ENCODE peak calls at places on chromosome X, in eight cellular contexts. B, D, P, C, F, E, H and U are unnamed samples.

GRCh38 chrX:111181883-111182400 is 86.0 kb downstream of the PAK3 start:
- DNase-seq in D (no peak), F (no peak), H (no peak), P (no peak), C (no peak), E (no peak), B (no peak), U (no peak)

GRCh38 chrX:47327902-47328301 is 42.5 kb upstream of the ZNF157 start:
- DNase-seq in E (no peak), F (no peak), P (no peak), D (no peak), B (no peak), C (no peak), H (no peak), U (no peak)

GRCh38 chrX:19772759-19773623 is 114.4 kb downstream of the SH3KBP1 start:
- DNase-seq in E (no peak), P (no peak), D (no peak), C (no peak), F (no peak), B (no peak), H (no peak), U (peak)

GRCh38 chrX:119488749-119489148 is 20.5 kb downstream of the SLC25A5 start:
- DNase-seq in D (no peak), F (peak), H (peak), P (peak), B (peak), E (no peak), C (peak), U (peak)

GRCh38 chrX:128846385-128846784 is 676.9 kb downstream of the SMARCA1 start:
- DNase-seq in H (no peak), D (no peak), P (no peak), C (no peak), E (no peak), B (no peak), F (no peak), U (no peak)

GRCh38 chrX:7024850-7025249 is 122.7 kb upstream of the STS start:
- DNase-seq in C (no peak), E (no peak), D (no peak), H (no peak), P (no peak), F (no peak), B (no peak), U (no peak)

GRCh38 chrX:28586291-28586690 is 955 bp upstream of the IL1RAPL1 start:
- DNase-seq in E (no peak), P (no peak), H (peak), B (no peak), C (no peak), F (no peak), D (no peak), U (no peak)

GRCh38 chrX:150599226-150599625 is 30.8 kb downstream of the MTM1 start:
- DNase-seq in B (no peak), C (no peak), D (peak), H (no peak), E (no peak), P (no peak), F (no peak), U (no peak)

GRCh38 chrX:49071877-49072711 is 1.7 kb downstream of the PRAF2 start:
- DNase-seq in E (no peak), H (peak), C (peak), P (no peak), D (no peak), F (no peak), B (no peak), U (no peak)

GRCh38 chrX:38108364-38108763 is 102.0 kb downstream of the SYTL5 start:
- DNase-seq in C (peak), H (peak), F (no peak), E (no peak), P (no peak), D (no peak), B (no peak), U (no peak)

GRCh38 chrX:110992611-110993010 is 103.4 kb upstream of the PAK3 start:
- DNase-seq in F (peak), C (peak), H (peak), B (no peak), E (no peak), P (peak), D (peak), U (peak)

GRCh38 chrX:124415115-124415798 is 68.9 kb downstream of the SH2D1A start:
- DNase-seq in H (no peak), P (no peak), C (no peak), B (no peak), E (no peak), F (no peak), D (no peak), U (no peak)

GRCh38 chrX:101619336-101619735 is 1.5 kb upstream of the ARMCX6 start:
- DNase-seq in E (no peak), B (no peak), P (peak), D (no peak), C (no peak), H (no peak), F (no peak), U (no peak)

GRCh38 chrX:18424482-18425198 is 768 bp upstream of the CDKL5 start:
- DNase-seq in H (peak), C (peak), B (peak), P (no peak), F (peak), E (no peak), D (peak), U (peak)

GRCh38 chrX:154372612-154373022 is 1.8 kb downstream of the FLNA start:
- DNase-seq in F (peak), B (no peak), D (peak), P (no peak), E (no peak), C (peak), H (no peak), U (peak)

GRCh38 chrX:148624951-148625350 is 124.5 kb downstream of the AFF2 start:
- DNase-seq in F (no peak), D (no peak), H (no peak), B (no peak), E (no peak), C (no peak), P (no peak), U (no peak)

GRCh38 chrX:1874899-1875298 is 260.0 kb downstream of the ASMT start:
- DNase-seq in D (no peak), C (no peak), F (no peak), B (no peak), H (no peak), P (no peak), E (no peak), U (no peak)

GRCh38 chrX:130167040-130167439 is 1.4 kb upstream of the AIFM1 start:
- DNase-seq in E (no peak), F (no peak), B (no peak), C (no peak), D (no peak), H (no peak), P (no peak), U (no peak)

GRCh38 chrX:19616959-19617358 is 101.7 kb upstream of the MAP3K15 start:
- DNase-seq in C (no peak), F (no peak), B (no peak), E (no peak), P (no peak), H (peak), D (no peak), U (no peak)

GRCh38 chrX:115330498-115331138 is 41.1 kb downstream of the LUZP4 start:
- DNase-seq in F (peak), H (peak), C (peak), B (peak), E (no peak), P (peak), D (peak), U (peak)

GRCh38 chrX:22952011-22952410 is 47.7 kb upstream of the DDX53 start:
- DNase-seq in E (no peak), D (no peak), B (no peak), C (no peak), H (peak), F (no peak), P (peak), U (no peak)

GRCh38 chrX:9464435-9465371 is at the start of gene TBL1X:
- DNase-seq in C (peak), D (peak), E (no peak), F (peak), H (peak), B (peak), P (no peak), U (peak)

GRCh38 chrX:110316351-110317078 is 1.4 kb downstream of the AMMECR1 start:
- DNase-seq in B (no peak), C (no peak), P (peak), D (no peak), H (peak), F (no peak), E (no peak), U (peak)

GRCh38 chrX:130079824-130080406 is 30.4 kb downstream of the ELF4 start:
- DNase-seq in D (peak), C (peak), P (peak), H (peak), E (no peak), F (peak), B (no peak), U (peak)

GRCh38 chrX:119685225-119686066 is 7.5 kb downstream of the SEPTIN6 start:
- DNase-seq in F (peak), B (peak), D (no peak), H (no peak), C (no peak), E (no peak), P (no peak), U (peak)

GRCh38 chrX:151702021-151702714 is 6.9 kb downstream of the PRRG3 start:
- DNase-seq in C (no peak), P (no peak), B (no peak), D (no peak), E (no peak), F (no peak), H (no peak), U (no peak)

GRCh38 chrX:7362111-7362510 is 214.2 kb upstream of the PUDP start:
- DNase-seq in D (no peak), H (no peak), B (no peak), C (no peak), P (no peak), E (no peak), F (no peak), U (no peak)

GRCh38 chrX:111151764-111152163 is 55.8 kb downstream of the PAK3 start:
- DNase-seq in E (no peak), B (no peak), C (no peak), D (no peak), P (no peak), F (no peak), H (no peak), U (no peak)

GRCh38 chrX:131614241-131614640 is 70.4 kb downstream of the OR13H1 start:
- DNase-seq in H (no peak), D (no peak), C (no peak), E (no peak), B (no peak), P (no peak), F (no peak), U (no peak)

GRCh38 chrX:21985332-21985777 is 44.8 kb downstream of the SMS start:
- DNase-seq in D (peak), B (peak), H (peak), E (no peak), C (peak), P (peak), F (peak), U (peak)

GRCh38 chrX:154021131-154021611 is 1.5 kb upstream of the IRAK1 start:
- DNase-seq in D (no peak), F (no peak), B (no peak), C (no peak), P (no peak), E (no peak), H (peak), U (peak)

GRCh38 chrX:68697465-68698125 is 50.1 kb downstream of the STARD8 start:
- DNase-seq in E (no peak), D (no peak), F (no peak), H (no peak), P (no peak), C (no peak), B (no peak), U (no peak)

GRCh38 chrX:19889582-19890342 is 2.4 kb upstream of the SH3KBP1 start:
- DNase-seq in E (no peak), P (peak), F (peak), C (no peak), B (no peak), D (peak), H (peak), U (peak)

GRCh38 chrX:150984164-150984824 is 1.2 kb downstream of the HMGB3 start:
- DNase-seq in C (no peak), H (no peak), B (peak), D (no peak), P (no peak), E (no peak), F (no peak), U (peak)

DNA sequence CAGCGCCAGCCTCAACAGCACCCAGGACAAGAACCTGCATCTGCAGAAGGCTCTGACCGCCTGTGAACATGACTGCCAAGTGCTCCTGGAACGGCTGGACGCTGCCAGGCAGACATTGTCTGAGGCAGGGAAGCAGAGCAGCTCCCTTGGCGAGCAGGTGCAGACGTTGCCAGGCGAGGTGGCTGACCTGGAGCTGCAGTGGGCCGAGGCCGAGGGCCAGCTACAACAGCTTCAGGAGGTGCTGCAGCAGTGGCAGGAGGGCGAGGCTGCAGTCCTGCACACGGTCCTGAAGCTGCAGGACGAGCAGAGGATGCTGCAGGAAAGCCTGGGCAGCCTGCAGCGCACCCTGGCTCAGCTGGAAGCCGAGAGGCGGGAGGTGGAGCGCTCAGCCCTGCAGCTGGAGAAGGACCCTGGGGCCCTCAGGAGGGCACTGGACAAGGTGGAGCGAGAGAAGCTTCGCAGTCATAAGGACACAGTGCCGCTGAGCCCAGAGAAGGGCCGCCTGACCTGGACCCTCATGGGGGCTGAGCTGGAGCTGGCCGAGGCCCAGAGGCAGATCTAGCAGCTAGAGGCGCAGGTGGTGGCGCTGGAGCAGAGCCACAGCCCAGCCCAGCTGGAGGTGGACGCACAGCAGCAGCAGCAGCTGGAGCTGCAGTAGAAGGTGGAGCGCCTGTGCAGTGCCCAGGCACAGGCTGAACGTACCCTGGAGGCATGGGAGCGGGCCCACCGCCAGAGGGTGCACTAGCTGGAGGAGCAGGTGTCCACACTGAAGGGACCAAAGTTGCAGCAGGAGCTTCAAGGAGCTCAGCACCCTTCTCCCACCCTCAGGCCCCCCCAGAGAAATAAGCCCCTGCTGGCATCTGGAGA is 16.4 kb downstream of the SMIM10L2A start:
- DNase-seq in E (no peak), D (no peak), C (no peak), H (no peak), P (no peak), B (no peak), F (no peak), U (no peak)
- TF ChIP-seq CTCF in E (no peak), D (peak), C (no peak), H (no peak), P (no peak), B (no peak), F (no peak), U (no peak)

DNA sequence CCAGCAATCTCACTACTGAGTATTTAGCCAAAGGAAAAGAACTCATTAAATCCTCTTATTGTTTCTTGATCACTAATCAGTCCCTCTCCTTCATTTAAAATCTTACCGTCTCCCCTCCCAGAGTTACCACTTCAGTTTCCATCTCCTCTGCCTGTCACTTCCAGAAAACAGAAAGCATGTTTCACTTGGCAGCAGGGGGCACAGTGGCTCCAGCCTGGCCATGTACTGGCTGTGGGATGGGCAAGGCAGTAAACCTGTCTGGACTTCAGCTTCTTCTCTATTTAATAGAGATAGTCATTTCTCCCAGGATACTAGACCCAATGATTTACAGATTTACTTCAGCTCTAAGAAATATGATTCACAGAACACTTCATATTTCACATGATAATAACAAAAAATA is 63.2 kb downstream of the CD40LG start:
- DNase-seq in H (peak), P (peak), D (peak), E (no peak), B (no peak), C (no peak), F (no peak), U (peak)
- TF ChIP-seq CTCF in H (peak), P (peak), D (peak), E (no peak), B (no peak), C (no peak), F (peak), U (no peak)

GRCh38 chrX:86348669-86349068 is 200.4 kb downstream of the DACH2 start:
- DNase-seq in E (no peak), P (peak), C (no peak), D (no peak), B (no peak), F (no peak), H (no peak), U (no peak)
- TF ChIP-seq CTCF in E (no peak), P (peak), C (no peak), D (no peak), B (no peak), F (no peak), H (no peak), U (no peak)

GRCh38 chrX:15567886-15568616 is 32.7 kb downstream of the ACE2 start:
- DNase-seq in C (no peak), H (peak), B (no peak), P (peak), F (no peak), E (no peak), D (no peak), U (no peak)
- TF ChIP-seq CTCF in C (no peak), H (peak), B (no peak), P (peak), F (no peak), E (no peak), D (peak), U (no peak)

GRCh38 chrX:30593435-30594200 is 16.1 kb upstream of the TASL start:
- DNase-seq in C (peak), D (no peak), B (no peak), H (no peak), P (peak), E (no peak), F (no peak), U (peak)
- TF ChIP-seq CTCF in C (no peak), D (no peak), B (peak), H (no peak), P (no peak), E (no peak), F (no peak), U (no peak)

DNA sequence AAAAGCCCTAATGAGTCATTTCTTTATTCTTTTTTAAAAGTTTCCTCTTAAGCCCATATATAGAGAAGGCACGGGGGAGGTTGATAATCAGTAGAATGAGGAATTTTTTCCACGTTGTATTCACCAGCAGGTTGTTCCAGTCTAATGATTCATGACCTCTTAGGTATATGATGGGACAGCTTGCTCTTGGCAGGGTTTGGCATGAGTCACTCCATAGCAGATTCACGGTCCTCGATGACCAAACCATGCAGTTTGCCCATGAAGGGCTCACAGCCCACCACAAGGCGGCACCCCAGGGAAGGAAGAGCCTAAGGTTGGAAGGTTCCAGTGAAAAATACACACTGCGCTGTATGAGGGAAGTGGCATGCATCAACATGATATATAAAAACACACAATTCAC is 623.8 kb upstream of the DIPK2B start:
- DNase-seq in C (no peak), F (no peak), H (peak), B (no peak), D (peak), P (peak), E (no peak), U (peak)
- TF ChIP-seq CTCF in C (no peak), F (no peak), H (peak), B (no peak), D (peak), P (peak), E (no peak), U (peak)

GRCh38 chrX:15973299-15973698 is 118.7 kb upstream of the AP1S2 start:
- DNase-seq in D (peak), B (peak), H (peak), C (peak), E (no peak), P (peak), F (peak), U (peak)
- TF ChIP-seq CTCF in D (no peak), B (peak), H (peak), C (no peak), E (no peak), P (peak), F (peak), U (no peak)

GRCh38 chrX:103197721-103198306 is 17.1 kb upstream of the BEX4 start:
- DNase-seq in E (no peak), C (no peak), D (no peak), P (peak), F (no peak), H (peak), B (no peak), U (no peak)

GRCh38 chrX:103200951-103201529 is 13.9 kb upstream of the BEX4 start:
- DNase-seq in E (no peak), D (no peak), H (no peak), C (no peak), F (no peak), P (no peak), B (no peak), U (no peak)
- TF ChIP-seq CTCF in E (no peak), D (no peak), H (no peak), C (no peak), F (no peak), P (no peak), B (no peak), U (no peak)

GRCh38 chrX:42102586-42103282 is 179.4 kb upstream of the CASK start:
- DNase-seq in E (no peak), P (peak), F (no peak), D (no peak), B (no peak), H (peak), C (no peak), U (no peak)
- TF ChIP-seq CTCF in E (no peak), P (no peak), F (no peak), D (no peak), B (no peak), H (peak), C (no peak), U (no peak)

DNA sequence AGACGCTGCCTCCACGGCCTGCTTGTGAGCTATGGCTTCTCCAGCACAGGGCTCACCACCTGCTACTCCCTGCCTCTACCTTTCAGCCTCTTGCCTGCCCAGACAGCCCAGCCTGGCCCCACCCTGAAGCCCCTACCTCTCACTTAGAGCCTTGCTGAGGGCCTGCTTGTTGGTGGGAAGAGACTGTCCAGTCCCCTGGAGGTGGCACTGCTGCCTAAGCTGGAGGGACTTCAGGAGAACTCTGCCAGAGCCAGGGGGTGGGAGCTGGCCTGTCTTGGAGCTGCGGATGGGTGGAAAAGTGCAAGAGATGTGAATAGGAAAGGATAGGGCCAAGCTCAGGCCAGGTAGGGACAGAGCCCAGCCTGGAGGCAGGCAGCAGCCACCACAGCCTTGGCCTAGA is 2.7 kb upstream of the ZNF185 start:
- DNase-seq in H (no peak), B (no peak), E (no peak), C (no peak), P (no peak), F (no peak), D (no peak), U (no peak)
- TF ChIP-seq CTCF in H (no peak), B (no peak), E (no peak), C (no peak), P (no peak), F (no peak), D (no peak), U (no peak)